ENCODE peak calls at places on chromosome 14, in seven cellular contexts. H is suprapubic skin; I is SJSA1; B is A549; S is hepatocyte; J is CD8-positive, alpha-beta memory T cell; R is GM23248. K is an unnamed sample.
A peak's percentile ranks its signal among the peaks of the same experiment; 100 is the strongest.

GRCh38 chr14:94394025-94394493 is 5.7 kb upstream of the SERPINA1 start:
- DNase-seq in H (no peak), I (no peak), B (no peak), S (no peak), J (no peak), R (no peak), K (no peak)

GRCh38 chr14:92754956-92755355 is 6.5 kb upstream of the LGMN start:
- DNase-seq in H (no peak), I (no peak), B (no peak), S (no peak), J (no peak), R (no peak), K (no peak)

GRCh38 chr14:92310776-92311375 is 12.1 kb upstream of the SLC24A4 start:
- DNase-seq in H (no peak), I (no peak), B (no peak), S (no peak), J (no peak), R (no peak), K (no peak)

GRCh38 chr14:59632381-59632780 is 55.8 kb upstream of the CCDC175 start:
- DNase-seq in H (no peak), I (no peak), B (peak; percentile 39), S (peak; percentile 55), J (no peak), R (peak; percentile 40), K (peak; percentile 6)

GRCh38 chr14:82621881-82622450 is 1088.3 kb upstream of the SEL1L start:
- DNase-seq in H (no peak), I (no peak), B (no peak), S (no peak), J (no peak), R (no peak), K (no peak)

GRCh38 chr14:78746086-78746595 is 576.0 kb downstream of the NRXN3 start:
- DNase-seq in H (no peak), I (no peak), B (no peak), S (no peak), J (no peak), R (no peak), K (no peak)

GRCh38 chr14:75711796-75712211 is 50.8 kb downstream of the TTLL5 start:
- DNase-seq in H (no peak), I (peak; percentile 75), B (peak; percentile 68), S (peak; percentile 87), J (no peak), R (peak; percentile 96), K (peak; percentile 87)

GRCh38 chr14:95415993-95416392 is 96.3 kb upstream of the CLMN start:
- DNase-seq in H (no peak), I (no peak), B (no peak), S (no peak), J (no peak), R (no peak), K (no peak)

GRCh38 chr14:54653764-54654469 is 87.0 kb downstream of the SAMD4A start:
- DNase-seq in H (no peak), I (peak; percentile 71), B (peak; percentile 25), S (peak; percentile 39), J (no peak), R (peak; percentile 66), K (peak; percentile 63)

GRCh38 chr14:88142990-88143389 is 138.1 kb downstream of the GPR65 start:
- DNase-seq in H (no peak), I (no peak), B (no peak), S (peak; percentile 25), J (no peak), R (no peak), K (no peak)

GRCh38 chr14:103880334-103880985 is 33.1 kb upstream of the PPP1R13B start:
- DNase-seq in H (peak; percentile 92), I (peak; percentile 57), B (no peak), S (peak; percentile 60), J (peak; percentile 10), R (peak; percentile 78), K (peak; percentile 83)

GRCh38 chr14:32697114-32697513 is 241.6 kb upstream of the NPAS3 start:
- DNase-seq in H (no peak), I (no peak), B (no peak), S (no peak), J (no peak), R (no peak), K (no peak)

GRCh38 chr14:51926449-51926848 is 62.9 kb upstream of the RTRAF start:
- DNase-seq in H (no peak), I (no peak), B (no peak), S (no peak), J (no peak), R (no peak), K (no peak)

GRCh38 chr14:89973234-89973823 is 17.6 kb downstream of the TDP1 start:
- DNase-seq in H (no peak), I (peak; percentile 62), B (peak; percentile 74), S (peak; percentile 84), J (peak; percentile 10), R (peak; percentile 76), K (peak; percentile 84)

GRCh38 chr14:24806061-24806678 is 172.2 kb upstream of the GZMB start:
- DNase-seq in H (no peak), I (peak; percentile 52), B (peak; percentile 68), S (peak; percentile 85), J (no peak), R (peak; percentile 64), K (peak; percentile 77)

GRCh38 chr14:89701079-89702043 is 253.2 kb downstream of the EFCAB11 start:
- DNase-seq in H (peak; percentile 94), I (peak; percentile 87), B (peak; percentile 52), S (peak; percentile 93), J (peak; percentile 82), R (peak; percentile 89), K (peak; percentile 89)

GRCh38 chr14:102182190-102182589 is 42.5 kb downstream of the WDR20 start:
- DNase-seq in H (no peak), I (no peak), B (no peak), S (no peak), J (no peak), R (peak; percentile 89), K (peak; percentile 29)

GRCh38 chr14:51368721-51369163 is 128.7 kb downstream of the TMX1 start:
- DNase-seq in H (no peak), I (peak; percentile 74), B (no peak), S (peak; percentile 14), J (no peak), R (peak; percentile 96), K (peak; percentile 95)

GRCh38 chr14:74400328-74400727 is 25.7 kb downstream of the SYNDIG1L start:
- DNase-seq in H (peak; percentile 16), I (no peak), B (peak; percentile 22), S (no peak), J (no peak), R (peak; percentile 42), K (peak; percentile 16)

GRCh38 chr14:21990116-21990515 is 316.5 kb upstream of the OR4E1 start:
- DNase-seq in H (no peak), I (no peak), B (peak; percentile 27), S (no peak), J (no peak), R (peak; percentile 20), K (no peak)

GRCh38 chr14:24876996-24877395 is 173.0 kb downstream of the STXBP6 start:
- DNase-seq in H (no peak), I (no peak), B (no peak), S (no peak), J (no peak), R (no peak), K (no peak)

GRCh38 chr14:47676301-47676617 is 854 bp upstream of the MDGA2 start:
- DNase-seq in H (no peak), I (no peak), B (no peak), S (no peak), J (no peak), R (no peak), K (no peak)

GRCh38 chr14:47675239-47675488 is 241 bp downstream of the MDGA2 start:
- DNase-seq in H (no peak), I (no peak), B (no peak), S (no peak), J (no peak), R (no peak), K (no peak)

GRCh38 chr14:47674148-47674545 is 1.3 kb downstream of the MDGA2 start:
- DNase-seq in H (no peak), I (no peak), B (no peak), S (peak; percentile 13), J (no peak), R (no peak), K (no peak)

GRCh38 chr14:47674546-47675238 is 713 bp downstream of the MDGA2 start:
- DNase-seq in H (no peak), I (no peak), B (no peak), S (peak; percentile 22), J (no peak), R (no peak), K (no peak)

DNA sequence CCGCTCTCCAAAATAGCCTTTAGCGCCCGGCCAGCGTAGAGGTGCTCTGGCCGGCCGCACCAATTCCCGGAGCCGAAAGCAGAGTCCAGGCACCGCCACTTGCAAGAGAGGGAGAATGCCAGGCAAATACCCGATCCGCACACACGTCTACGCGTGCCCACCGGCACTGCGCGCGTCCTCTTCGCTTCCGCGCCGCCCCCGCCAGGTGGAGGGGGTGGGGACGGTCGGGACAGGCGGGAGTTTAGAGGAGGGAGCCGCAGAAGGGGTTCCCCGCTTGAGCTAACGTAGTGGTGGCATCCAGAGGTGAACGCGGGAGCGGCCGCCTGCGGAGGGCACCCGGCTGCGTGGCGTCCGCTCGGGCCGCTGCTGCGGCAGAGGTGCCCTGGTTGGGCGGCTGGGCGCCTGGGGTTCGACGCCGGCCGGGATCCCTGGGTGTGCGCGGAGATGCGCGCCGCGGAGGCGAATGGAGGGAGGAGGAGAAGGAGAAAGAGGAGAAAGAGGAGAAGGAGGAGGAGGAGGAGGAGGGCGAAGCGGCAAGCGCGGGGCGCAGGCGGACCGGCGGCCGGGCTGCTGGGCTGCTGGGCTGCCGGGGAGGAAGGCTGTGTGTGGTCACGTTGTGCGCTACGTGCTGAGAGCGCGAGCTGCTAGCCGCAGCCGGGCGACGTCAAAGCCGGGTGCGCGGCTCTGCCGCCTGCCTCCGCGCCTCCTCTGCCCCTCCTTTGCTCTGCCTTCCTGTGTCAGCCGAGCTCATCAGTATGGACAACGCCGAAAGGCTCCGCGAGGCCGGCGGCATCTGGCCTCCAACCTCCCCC is at the start of gene MDGA2:
- DNase-seq in H (no peak), I (no peak), B (peak; percentile 27), S (peak; percentile 51), J (no peak), R (peak; percentile 29), K (no peak)
- H3K9me3 ChIP-seq in H (no peaks in the 10 kb centered on the region), I (no peaks in the 10 kb centered on the region), B (no peaks in the 10 kb centered on the region), S (no peaks in the 10 kb centered on the region), J (no peaks in the 10 kb centered on the region), R (no peaks in the 10 kb centered on the region), K (no peaks in the 10 kb centered on the region)

DNA sequence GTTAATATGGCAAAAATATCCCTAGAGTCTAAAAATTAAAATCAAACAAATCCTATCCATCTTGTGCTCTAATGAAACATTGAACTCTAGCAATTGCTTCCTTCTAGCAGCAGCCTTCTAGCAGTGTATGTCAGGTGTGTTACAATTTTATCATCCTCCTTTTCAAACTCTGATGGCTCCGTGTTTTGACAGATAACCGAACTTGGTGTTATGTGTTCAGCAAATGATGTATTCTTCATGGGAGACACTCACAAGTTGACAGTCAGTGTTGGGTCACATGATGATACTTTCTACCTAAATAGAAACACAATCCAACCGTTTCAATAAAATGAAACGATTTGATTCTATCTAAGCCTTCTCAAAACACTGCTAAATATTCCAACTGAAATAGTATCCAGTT is 525.3 kb upstream of the NOVA1 start:
- DNase-seq in H (no peak), I (no peak), B (no peak), S (no peak), J (no peak), R (no peak), K (no peak)
- H3K9me3 ChIP-seq in H (no peaks in the 10 kb centered on the region), I (no peaks in the 10 kb centered on the region), B (no peaks in the 10 kb centered on the region), S (no peaks in the 10 kb centered on the region), J (peaks cover 5% of the 10 kb centered on the region), R (no peaks in the 10 kb centered on the region), K (peaks cover 12% of the 10 kb centered on the region)

GRCh38 chr14:65709576-65709975 is 297.0 kb downstream of the FUT8 start:
- DNase-seq in H (no peak), I (no peak), B (no peak), S (no peak), J (no peak), R (peak; percentile 38), K (no peak)
- H3K9me3 ChIP-seq in H (peaks cover 5% of the 10 kb centered on the region), I (peaks cover 2% of the 10 kb centered on the region), B (peaks cover 10% of the 10 kb centered on the region), S (peaks cover 4% of the 10 kb centered on the region), J (no peaks in the 10 kb centered on the region), R (no peaks in the 10 kb centered on the region), K (no peaks in the 10 kb centered on the region)

GRCh38 chr14:80124794-80125193 is 86.5 kb downstream of the DIO2 start:
- DNase-seq in H (no peak), I (no peak), B (no peak), S (no peak), J (no peak), R (no peak), K (no peak)
- H3K9me3 ChIP-seq in H (peaks cover 3% of the 10 kb centered on the region), I (no peaks in the 10 kb centered on the region), B (peaks cover 20% of the 10 kb centered on the region), S (no peaks in the 10 kb centered on the region), J (no peaks in the 10 kb centered on the region), R (no peaks in the 10 kb centered on the region), K (peaks cover 12% of the 10 kb centered on the region)

K was measured in adipocyte.